ENCODE peak calls at places on chromosomes 4 and X, in four cellular contexts. One of them, this sample, is unnamed.

GRCh38 chr4:17552427-17552826 is 24.6 kb upstream of the LAP3 start:
- DNase-seq in IMR-90: no peak
- DNase-seq in upper lobe of left lung: no peak
- DNase-seq in endothelial cell of umbilical vein: no peak
- DNase-seq in this sample: no peak

GRCh38 chr4:1783970-1784369 is 9.1 kb upstream of the FGFR3 start:
- DNase-seq in IMR-90: no peak
- DNase-seq in endothelial cell of umbilical vein: no peak
- DNase-seq in upper lobe of left lung: no peak
- DNase-seq in this sample: no peak

GRCh38 chr4:73257242-73257994 is 1.2 kb downstream of the ANKRD17 start:
- DNase-seq in endothelial cell of umbilical vein: peak; percentile 92
- DNase-seq in IMR-90: peak; percentile 85
- DNase-seq in upper lobe of left lung: peak; percentile 84
- DNase-seq in this sample: peak; percentile 83

GRCh38 chr4:5081441-5081999 is 30.2 kb downstream of the STK32B start:
- DNase-seq in endothelial cell of umbilical vein: no peak
- DNase-seq in upper lobe of left lung: no peak
- DNase-seq in IMR-90: no peak
- DNase-seq in this sample: no peak

GRCh38 chr4:162770761-162771490 is 395.8 kb downstream of the NAF1 start:
- DNase-seq in IMR-90: no peak
- DNase-seq in endothelial cell of umbilical vein: no peak
- DNase-seq in upper lobe of left lung: no peak
- DNase-seq in this sample: no peak

GRCh38 chr4:133969202-133969873 is 232.3 kb downstream of the PABPC4L start:
- DNase-seq in endothelial cell of umbilical vein: peak; percentile 75
- DNase-seq in upper lobe of left lung: no peak
- DNase-seq in IMR-90: peak; percentile 20
- DNase-seq in this sample: no peak

GRCh38 chr4:60201052-60201673 is 999.0 kb upstream of the ADGRL3 start:
- DNase-seq in IMR-90: peak; percentile 28
- DNase-seq in upper lobe of left lung: no peak
- DNase-seq in endothelial cell of umbilical vein: peak; percentile 57
- DNase-seq in this sample: no peak

GRCh38 chr4:3703343-3703676 is 62.9 kb upstream of the ADRA2C start:
- DNase-seq in endothelial cell of umbilical vein: no peak
- DNase-seq in IMR-90: no peak
- DNase-seq in upper lobe of left lung: no peak
- DNase-seq in this sample: peak; percentile 40

GRCh38 chr4:73734405-73735070 is 5.8 kb upstream of the CXCL8 start:
- DNase-seq in upper lobe of left lung: no peak
- DNase-seq in IMR-90: peak; percentile 28
- DNase-seq in endothelial cell of umbilical vein: peak; percentile 20
- DNase-seq in this sample: no peak

GRCh38 chr4:94802091-94802490 is 44.3 kb downstream of the BMPR1B start:
- DNase-seq in upper lobe of left lung: no peak
- DNase-seq in endothelial cell of umbilical vein: no peak
- DNase-seq in IMR-90: no peak
- DNase-seq in this sample: no peak

GRCh38 chrX:34379891-34380290 is 247.8 kb upstream of the FAM47A start:
- DNase-seq in upper lobe of left lung: no peak
- DNase-seq in IMR-90: no peak
- DNase-seq in endothelial cell of umbilical vein: no peak
- DNase-seq in this sample: no peak

GRCh38 chr4:74317616-74318256 is 9.5 kb downstream of the EPGN start:
- DNase-seq in endothelial cell of umbilical vein: no peak
- DNase-seq in IMR-90: peak; percentile 16
- DNase-seq in upper lobe of left lung: no peak
- DNase-seq in this sample: no peak

GRCh38 chr4:3765271-3766206 is 646 bp upstream of the ADRA2C start:
- DNase-seq in endothelial cell of umbilical vein: no peak
- DNase-seq in upper lobe of left lung: no peak
- DNase-seq in IMR-90: peak; percentile 42
- DNase-seq in this sample: no peak

GRCh38 chr4:145679520-145679919 is 426 bp upstream of the C4orf51 start:
- DNase-seq in upper lobe of left lung: peak; percentile 80
- DNase-seq in IMR-90: peak; percentile 97
- DNase-seq in endothelial cell of umbilical vein: peak; percentile 66
- DNase-seq in this sample: no peak

GRCh38 chr4:184806246-184806550 is 19.6 kb downstream of the ACSL1 start:
- DNase-seq in upper lobe of left lung: peak; percentile 30
- DNase-seq in IMR-90: no peak
- DNase-seq in endothelial cell of umbilical vein: no peak
- DNase-seq in this sample: no peak

GRCh38 chr4:55169352-55169959 is 44.1 kb upstream of the KDR start:
- DNase-seq in endothelial cell of umbilical vein: no peak
- DNase-seq in IMR-90: peak; percentile 50
- DNase-seq in upper lobe of left lung: peak; percentile 42
- DNase-seq in this sample: no peak

GRCh38 chr4:24042094-24042493 is 152.2 kb upstream of the PPARGC1A start:
- DNase-seq in upper lobe of left lung: no peak
- DNase-seq in endothelial cell of umbilical vein: no peak
- DNase-seq in IMR-90: peak; percentile 97
- DNase-seq in this sample: no peak

GRCh38 chrX:71578253-71579135 is at the start of gene GCNA:
- DNase-seq in IMR-90: no peak
- DNase-seq in endothelial cell of umbilical vein: no peak
- DNase-seq in upper lobe of left lung: no peak
- DNase-seq in this sample: no peak

GRCh38 chr4:182643801-182644311 is 273.3 kb downstream of the DCTD start:
- DNase-seq in upper lobe of left lung: no peak
- DNase-seq in IMR-90: peak; percentile 94
- DNase-seq in endothelial cell of umbilical vein: peak; percentile 21
- DNase-seq in this sample: no peak

GRCh38 chrX:16278927-16279326 is 111.6 kb downstream of the MAGEB17 start:
- DNase-seq in endothelial cell of umbilical vein: no peak
- DNase-seq in IMR-90: no peak
- DNase-seq in upper lobe of left lung: no peak
- DNase-seq in this sample: no peak

GRCh38 chrX:71532078-71532752 is 689 bp upstream of the OGT start:
- DNase-seq in IMR-90: peak; percentile 66
- DNase-seq in upper lobe of left lung: no peak
- DNase-seq in endothelial cell of umbilical vein: peak; percentile 69
- DNase-seq in this sample: no peak

GRCh38 chr4:30295652-30296051 is 424.5 kb upstream of the PCDH7 start:
- DNase-seq in upper lobe of left lung: no peak
- DNase-seq in endothelial cell of umbilical vein: no peak
- DNase-seq in IMR-90: no peak
- DNase-seq in this sample: no peak

GRCh38 chr4:140603286-140603685 is 34.5 kb upstream of the UCP1 start:
- DNase-seq in IMR-90: no peak
- DNase-seq in endothelial cell of umbilical vein: no peak
- DNase-seq in upper lobe of left lung: no peak
- DNase-seq in this sample: no peak

GRCh38 chr4:71113294-71113693 is 119.8 kb downstream of the DCK start:
- DNase-seq in upper lobe of left lung: no peak
- DNase-seq in IMR-90: no peak
- DNase-seq in endothelial cell of umbilical vein: no peak
- DNase-seq in this sample: no peak

GRCh38 chr4:68338625-68339024 is 11.3 kb downstream of the YTHDC1 start:
- DNase-seq in IMR-90: no peak
- DNase-seq in endothelial cell of umbilical vein: no peak
- DNase-seq in upper lobe of left lung: peak; percentile 44
- DNase-seq in this sample: no peak

GRCh38 chr4:42412251-42412650 is 15.0 kb downstream of the SHISA3 start:
- DNase-seq in upper lobe of left lung: no peak
- DNase-seq in IMR-90: peak; percentile 90
- DNase-seq in endothelial cell of umbilical vein: peak; percentile 89
- DNase-seq in this sample: no peak

GRCh38 chr4:73103799-73104503 is 34.4 kb upstream of the COX18 start:
- DNase-seq in upper lobe of left lung: no peak
- DNase-seq in endothelial cell of umbilical vein: no peak
- DNase-seq in IMR-90: peak; percentile 32
- DNase-seq in this sample: no peak

GRCh38 chr4:143359794-143360193 is 23.1 kb downstream of the GAB1 start:
- DNase-seq in endothelial cell of umbilical vein: no peak
- DNase-seq in IMR-90: no peak
- DNase-seq in upper lobe of left lung: no peak
- DNase-seq in this sample: no peak

GRCh38 chr4:70703695-70704332 is 15.5 kb downstream of the UTP3 start:
- DNase-seq in IMR-90: peak; percentile 83
- DNase-seq in upper lobe of left lung: no peak
- DNase-seq in endothelial cell of umbilical vein: peak; percentile 67
- DNase-seq in this sample: no peak

GRCh38 chr4:126772662-126773061 is 860.1 kb upstream of the INTU start:
- DNase-seq in upper lobe of left lung: no peak
- DNase-seq in endothelial cell of umbilical vein: no peak
- DNase-seq in IMR-90: peak; percentile 34
- DNase-seq in this sample: no peak

GRCh38 chr4:185801471-185801870 is 10.5 kb downstream of the SORBS2 start:
- DNase-seq in upper lobe of left lung: no peak
- DNase-seq in endothelial cell of umbilical vein: no peak
- DNase-seq in IMR-90: peak; percentile 7
- DNase-seq in this sample: no peak

GRCh38 chrX:148422531-148422930 is 77.9 kb upstream of the AFF2 start:
- DNase-seq in endothelial cell of umbilical vein: no peak
- DNase-seq in IMR-90: no peak
- DNase-seq in upper lobe of left lung: no peak
- DNase-seq in this sample: no peak

GRCh38 chrX:48508400-48509244 is at the start of gene PORCN:
- DNase-seq in endothelial cell of umbilical vein: peak; percentile 60
- DNase-seq in upper lobe of left lung: peak; percentile 83
- DNase-seq in IMR-90: peak; percentile 35
- DNase-seq in this sample: peak; percentile 83
- TF ChIP-seq POLR2A in endothelial cell of umbilical vein: peak; percentile 70
- TF ChIP-seq POLR2A in upper lobe of left lung: peak; percentile 55
- TF ChIP-seq POLR2A in IMR-90: no peak
- TF ChIP-seq POLR2A in this sample: no peak

GRCh38 chrX:96682516-96682915 is 2.1 kb upstream of the DIAPH2 start:
- DNase-seq in IMR-90: no peak
- DNase-seq in endothelial cell of umbilical vein: no peak
- DNase-seq in upper lobe of left lung: no peak
- DNase-seq in this sample: no peak

GRCh38 chrX:96685205-96686099 is 810 bp downstream of the DIAPH2 start:
- DNase-seq in IMR-90: peak; percentile 55
- DNase-seq in endothelial cell of umbilical vein: peak; percentile 63
- DNase-seq in upper lobe of left lung: peak; percentile 55
- DNase-seq in this sample: peak; percentile 67

GRCh38 chrX:96688789-96689188 is 4.1 kb downstream of the DIAPH2 start:
- DNase-seq in endothelial cell of umbilical vein: no peak
- DNase-seq in upper lobe of left lung: no peak
- DNase-seq in IMR-90: no peak
- DNase-seq in this sample: no peak

GRCh38 chrX:96684339-96685204 is at the start of gene DIAPH2:
- DNase-seq in upper lobe of left lung: peak; percentile 83
- DNase-seq in IMR-90: peak; percentile 75
- DNase-seq in endothelial cell of umbilical vein: peak; percentile 76
- DNase-seq in this sample: peak; percentile 87

GRCh38 chrX:96683997-96684338 is 674 bp upstream of the DIAPH2 start:
- DNase-seq in IMR-90: no peak
- DNase-seq in endothelial cell of umbilical vein: no peak
- DNase-seq in upper lobe of left lung: no peak
- DNase-seq in this sample: no peak
- H3K4me3 ChIP-seq in IMR-90: peak overlapping the region; percentile 70
- H3K4me3 ChIP-seq in endothelial cell of umbilical vein: peak overlapping the region; percentile 92
- H3K4me3 ChIP-seq in upper lobe of left lung: peak overlapping the region; percentile 62
- H3K4me3 ChIP-seq in this sample: peak overlapping the region; percentile 70

GRCh38 chr4:112201915-112202505 is 29.6 kb upstream of the AP1AR start:
- DNase-seq in endothelial cell of umbilical vein: no peak
- DNase-seq in upper lobe of left lung: no peak
- DNase-seq in IMR-90: no peak
- DNase-seq in this sample: no peak
- H3K27ac ChIP-seq in endothelial cell of umbilical vein: no peak overlapping the region
- H3K27ac ChIP-seq in upper lobe of left lung: no peak overlapping the region
- H3K27ac ChIP-seq in IMR-90: no peak overlapping the region
- H3K27ac ChIP-seq in this sample: no peak overlapping the region

GRCh38 chrX:12949927-12950656 is 24.8 kb upstream of the TMSB4X start:
- DNase-seq in IMR-90: peak; percentile 92
- DNase-seq in endothelial cell of umbilical vein: peak; percentile 85
- DNase-seq in upper lobe of left lung: peak; percentile 86
- DNase-seq in this sample: peak; percentile 87
- TF ChIP-seq POLR2A in IMR-90: peak; percentile 73
- TF ChIP-seq POLR2A in endothelial cell of umbilical vein: no peak
- TF ChIP-seq POLR2A in upper lobe of left lung: no peak
- TF ChIP-seq POLR2A in this sample: no peak

GRCh38 chr4:158172558-158173258 is at the start of gene GASK1B:
- DNase-seq in IMR-90: peak; percentile 64
- DNase-seq in upper lobe of left lung: peak; percentile 32
- DNase-seq in endothelial cell of umbilical vein: peak; percentile 91
- DNase-seq in this sample: no peak
- H3K4me3 ChIP-seq in IMR-90: peak within 1 kb of the TSS; percentile 30
- H3K4me3 ChIP-seq in upper lobe of left lung: peak within 1 kb of the TSS; percentile 25
- H3K4me3 ChIP-seq in endothelial cell of umbilical vein: peak within 1 kb of the TSS; percentile 53
- H3K4me3 ChIP-seq in this sample: peak within 1 kb of the TSS; percentile 51

DNA sequence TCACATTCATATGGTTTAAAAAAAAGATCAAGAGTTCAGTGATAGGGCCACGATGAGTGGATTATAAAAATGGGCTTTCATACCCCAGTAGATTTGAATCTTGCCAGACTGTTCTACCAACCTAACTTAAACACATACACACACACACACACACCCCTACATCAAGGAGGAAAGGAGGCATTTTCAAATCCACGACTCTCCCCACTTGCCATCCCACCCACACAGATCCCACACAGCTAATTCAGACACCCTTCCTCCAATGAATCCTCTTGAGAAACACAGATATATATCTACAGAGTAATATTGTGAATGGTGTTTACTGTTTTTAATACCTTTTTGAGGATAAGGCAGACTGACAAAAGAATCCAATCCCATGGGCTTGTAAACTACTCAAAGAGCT is 16.8 kb downstream of the SUPT20HL1 start:
- DNase-seq in IMR-90: no peak
- DNase-seq in upper lobe of left lung: no peak
- DNase-seq in endothelial cell of umbilical vein: no peak
- DNase-seq in this sample: no peak
- H3K27ac ChIP-seq in IMR-90: no peak overlapping the region
- H3K27ac ChIP-seq in upper lobe of left lung: no peak overlapping the region
- H3K27ac ChIP-seq in endothelial cell of umbilical vein: no peak overlapping the region
- H3K27ac ChIP-seq in this sample: no peak overlapping the region

DNA sequence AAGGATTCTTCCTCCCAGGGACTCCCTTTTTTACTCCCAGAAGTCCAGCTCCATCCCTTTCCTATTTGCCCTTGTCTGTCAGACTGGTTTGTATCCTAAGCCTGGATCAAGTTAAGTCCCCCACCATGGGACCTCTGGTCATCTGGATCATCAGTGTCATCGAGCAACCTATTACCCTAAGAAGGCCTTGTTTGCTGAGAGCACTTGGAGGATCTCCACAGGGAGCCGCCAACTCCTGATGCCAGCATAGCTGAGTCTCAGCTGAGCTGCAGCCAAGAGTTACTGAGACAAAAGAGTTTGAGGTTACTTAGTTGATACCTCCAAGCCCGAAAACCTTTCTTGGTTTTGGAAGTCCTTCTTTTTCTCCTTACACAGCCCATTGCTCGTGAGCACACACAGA is 10.1 kb upstream of the DAPP1 start:
- DNase-seq in upper lobe of left lung: no peak
- DNase-seq in IMR-90: no peak
- DNase-seq in endothelial cell of umbilical vein: no peak
- DNase-seq in this sample: no peak
- TF ChIP-seq POLR2A in upper lobe of left lung: no peak
- TF ChIP-seq POLR2A in IMR-90: no peak
- TF ChIP-seq POLR2A in endothelial cell of umbilical vein: no peak
- TF ChIP-seq POLR2A in this sample: no peak